ENCODE peak calls at places on chromosome 11, in five cellular contexts. One of them, this sample, is unnamed.

GRCh38 chr11:64303109-64304031 is 2.0 kb upstream of the ESRRA start:
- DNase-seq in anterior cingulate cortex: no peak
- DNase-seq in activated CD4-positive, CD25-positive, alpha-beta regulatory T cell: no peak
- DNase-seq in GM19239: no peak
- DNase-seq in CD4-positive, alpha-beta memory T cell: no peak
- DNase-seq in this sample: no peak

GRCh38 chr11:456533-456932 is 6.5 kb downstream of the PTDSS2 start:
- DNase-seq in GM19239: no peak
- DNase-seq in anterior cingulate cortex: no peak
- DNase-seq in CD4-positive, alpha-beta memory T cell: peak
- DNase-seq in activated CD4-positive, CD25-positive, alpha-beta regulatory T cell: no peak
- DNase-seq in this sample: no peak

GRCh38 chr11:69167916-69168691 is 12.4 kb downstream of the SMIM38 start:
- DNase-seq in GM19239: no peak
- DNase-seq in CD4-positive, alpha-beta memory T cell: no peak
- DNase-seq in activated CD4-positive, CD25-positive, alpha-beta regulatory T cell: no peak
- DNase-seq in anterior cingulate cortex: no peak
- DNase-seq in this sample: no peak

GRCh38 chr11:27255447-27255828 is 107.6 kb downstream of the CCDC34 start:
- DNase-seq in anterior cingulate cortex: no peak
- DNase-seq in CD4-positive, alpha-beta memory T cell: no peak
- DNase-seq in GM19239: no peak
- DNase-seq in activated CD4-positive, CD25-positive, alpha-beta regulatory T cell: no peak
- DNase-seq in this sample: no peak

GRCh38 chr11:129375731-129376657 is at the start of gene BARX2:
- DNase-seq in CD4-positive, alpha-beta memory T cell: no peak
- DNase-seq in GM19239: no peak
- DNase-seq in anterior cingulate cortex: peak
- DNase-seq in activated CD4-positive, CD25-positive, alpha-beta regulatory T cell: no peak
- DNase-seq in this sample: peak

GRCh38 chr11:113722221-113722620 is 16.1 kb upstream of the TMPRSS5 start:
- DNase-seq in activated CD4-positive, CD25-positive, alpha-beta regulatory T cell: no peak
- DNase-seq in CD4-positive, alpha-beta memory T cell: no peak
- DNase-seq in GM19239: no peak
- DNase-seq in anterior cingulate cortex: peak
- DNase-seq in this sample: no peak

GRCh38 chr11:67357831-67358555 is 4.6 kb upstream of the POLD4 start:
- DNase-seq in activated CD4-positive, CD25-positive, alpha-beta regulatory T cell: no peak
- DNase-seq in anterior cingulate cortex: no peak
- DNase-seq in GM19239: no peak
- DNase-seq in CD4-positive, alpha-beta memory T cell: no peak
- DNase-seq in this sample: no peak

GRCh38 chr11:77173494-77173893 is 45.4 kb downstream of the MYO7A start:
- DNase-seq in anterior cingulate cortex: no peak
- DNase-seq in GM19239: no peak
- DNase-seq in CD4-positive, alpha-beta memory T cell: no peak
- DNase-seq in activated CD4-positive, CD25-positive, alpha-beta regulatory T cell: no peak
- DNase-seq in this sample: no peak